ENCODE peak calls at places on chromosomes 5 and 9, in eight cellular contexts. V is tibial artery, T is body of pancreas, Z is pancreas, E is HepG2, B is Karpas-422, Q is aorta, R is heart right ventricle. C is an unnamed sample.

GRCh38 chr5:58450018-58450417 is 9.9 kb downstream of the PLK2 start:
- DNase-seq in E (no peak), R (no peak), B (no peak), Q (no peak), T (no peak), Z (no peak), V (no peak), C (no peak)

GRCh38 chr5:52799358-52799982 is 11.8 kb downstream of the ITGA1 start:
- DNase-seq in E (peak; percentile 72), V (peak; percentile 61), R (peak; percentile 28), Z (peak; percentile 45), B (peak; percentile 63), Q (peak; percentile 77), T (peak; percentile 45), C (no peak)

GRCh38 chr5:15376803-15377202 is 123.2 kb upstream of the FBXL7 start:
- DNase-seq in Z (no peak), R (no peak), T (no peak), E (no peak), B (no peak), Q (no peak), V (no peak), C (no peak)

GRCh38 chr5:149452665-149453617 is 73.8 kb upstream of the IL17B start:
- DNase-seq in V (peak; percentile 85), Q (peak; percentile 87), R (peak; percentile 71), E (peak; percentile 79), Z (no peak), B (no peak), T (no peak), C (no peak)

GRCh38 chr5:151571270-151572173 is 19.6 kb downstream of the FAT2 start:
- DNase-seq in T (no peak), R (no peak), Z (no peak), Q (no peak), V (no peak), B (no peak), E (no peak), C (no peak)

GRCh38 chr9:77697238-77697984 is 49.3 kb upstream of the GNA14 start:
- DNase-seq in Q (no peak), E (no peak), V (no peak), B (no peak), R (no peak), Z (no peak), T (no peak), C (no peak)

GRCh38 chr5:1119312-1119831 is 7.5 kb upstream of the SLC12A7 start:
- DNase-seq in E (peak; percentile 69), Z (no peak), B (no peak), Q (no peak), V (no peak), T (no peak), R (no peak), C (no peak)

GRCh38 chr5:11363779-11364178 is 540.5 kb downstream of the CTNND2 start:
- DNase-seq in T (no peak), V (no peak), Z (no peak), B (no peak), Q (no peak), R (no peak), E (no peak), C (no peak)

GRCh38 chr5:35129276-35129675 is 81.5 kb upstream of the AGXT2 start:
- DNase-seq in E (no peak), R (no peak), Q (no peak), V (no peak), Z (no peak), B (no peak), T (no peak), C (no peak)

GRCh38 chr5:38532165-38532669 is 24.2 kb downstream of the LIFR start:
- DNase-seq in Z (no peak), V (no peak), B (no peak), Q (no peak), R (no peak), T (no peak), E (no peak), C (no peak)

GRCh38 chr5:178356459-178356872 is 123.9 kb upstream of the PHYKPL start:
- DNase-seq in T (no peak), R (peak; percentile 54), V (no peak), Z (no peak), Q (peak; percentile 55), B (no peak), E (no peak), C (no peak)

GRCh38 chr5:136703706-136704105 is 338.4 kb upstream of the TRPC7 start:
- DNase-seq in E (no peak), B (no peak), T (no peak), Z (no peak), R (no peak), Q (no peak), V (no peak), C (no peak)

GRCh38 chr5:21649969-21650368 is 1203.2 kb downstream of the CDH12 start:
- DNase-seq in Q (no peak), E (no peak), Z (no peak), T (no peak), R (no peak), V (no peak), B (no peak), C (no peak)

GRCh38 chr5:56259002-56259511 is 25.9 kb upstream of the ANKRD55 start:
- DNase-seq in Q (no peak), E (peak; percentile 63), Z (no peak), V (no peak), T (no peak), B (no peak), R (no peak), C (no peak)

GRCh38 chr5:160064979-160065619 is 54.2 kb downstream of the PWWP2A start:
- DNase-seq in B (no peak), E (no peak), Q (no peak), T (peak; percentile 81), R (no peak), V (no peak), Z (peak; percentile 82), C (no peak)

GRCh38 chr5:96043471-96043870 is 81.8 kb upstream of the ELL2 start:
- DNase-seq in V (no peak), Z (no peak), Q (no peak), R (no peak), B (no peak), T (no peak), E (no peak), C (no peak)

GRCh38 chr5:162231522-162231921 is 163.9 kb downstream of the GABRG2 start:
- DNase-seq in Z (no peak), R (no peak), Q (no peak), T (no peak), E (no peak), B (no peak), V (no peak), C (no peak)

GRCh38 chr5:82847564-82847963 is 229.6 kb downstream of the TMEM167A start:
- DNase-seq in V (no peak), Z (no peak), B (no peak), T (no peak), Q (no peak), E (no peak), R (no peak), C (no peak)

GRCh38 chr5:149959406-149960236 is 937 bp upstream of the SLC26A2 start:
- DNase-seq in B (peak; percentile 68), R (no peak), E (no peak), V (no peak), Z (peak; percentile 15), Q (no peak), T (no peak), C (peak; percentile 38)

DNA sequence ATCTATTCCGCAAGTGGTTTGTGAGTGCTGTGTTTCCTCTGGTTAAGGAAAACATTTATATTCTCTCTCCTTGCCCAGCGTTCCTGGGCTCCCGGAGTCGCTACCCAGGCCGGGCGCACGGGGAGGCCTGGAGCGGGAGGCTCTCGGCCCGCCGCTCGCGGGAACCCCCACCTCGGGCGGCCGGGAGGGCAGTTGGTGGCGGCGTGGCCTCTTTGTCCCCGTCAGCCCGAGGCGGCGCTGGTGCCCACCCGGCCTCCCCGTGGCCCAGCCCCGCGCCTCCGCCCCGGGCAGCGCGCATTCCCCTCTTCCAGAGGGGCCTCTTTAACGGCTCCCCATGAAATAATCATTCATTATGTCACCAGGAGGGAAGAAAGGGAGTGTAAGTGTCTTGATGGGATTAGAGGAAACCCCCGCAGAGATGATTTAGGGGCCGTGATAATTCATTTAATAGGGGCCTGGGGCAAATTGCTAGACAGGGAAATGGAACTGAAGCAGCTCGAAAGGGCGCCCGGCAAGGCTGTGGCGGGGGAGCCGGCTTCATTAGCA is 181.9 kb upstream of the TBCA start:
- DNase-seq in Q (no peak), E (no peak), T (no peak), R (no peak), Z (no peak), V (no peak), B (no peak), C (no peak)
- H3K4me3 ChIP-seq in Q (no peak overlapping the region), E (no peak overlapping the region), T (no peak overlapping the region), R (no peak overlapping the region), Z (peak overlapping the region; percentile 15), V (no peak overlapping the region), B (no peak overlapping the region), C (no peak overlapping the region)

DNA sequence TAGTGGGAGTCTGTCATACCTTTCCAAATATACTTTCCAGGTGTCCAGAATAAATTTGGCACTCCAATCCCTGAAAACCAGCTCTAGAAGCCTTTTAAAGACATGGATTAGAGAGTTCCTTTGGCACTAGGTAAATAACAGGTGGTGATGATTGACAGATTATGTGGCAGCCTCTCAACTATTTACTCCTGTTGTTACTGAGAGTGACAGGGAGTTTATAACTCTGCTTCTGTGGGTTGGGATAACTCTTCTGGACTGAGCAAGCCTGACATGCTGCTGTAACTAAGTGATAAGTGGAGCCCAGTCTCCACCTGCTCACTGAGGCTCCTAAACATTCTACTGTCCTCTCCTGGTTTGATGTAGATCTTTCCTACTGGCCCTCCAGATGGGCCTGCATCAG is 693.2 kb upstream of the FTMT start:
- DNase-seq in Q (no peak), E (no peak), B (no peak), R (no peak), Z (no peak), V (no peak), T (no peak), C (no peak)
- H3K4me1 ChIP-seq in Q (no peaks in the 10 kb centered on the region), E (no peaks in the 10 kb centered on the region), B (no peaks in the 10 kb centered on the region), R (no peaks in the 10 kb centered on the region), Z (no peaks in the 10 kb centered on the region), V (no peaks in the 10 kb centered on the region), T (no peaks in the 10 kb centered on the region), C (no peaks in the 10 kb centered on the region)

GRCh38 chr5:140273401-140273877 is 29.5 kb downstream of the PFDN1 start:
- DNase-seq in B (no peak), V (peak; percentile 40), Q (peak; percentile 54), Z (no peak), R (no peak), T (no peak), E (no peak), C (no peak)
- H3K36me3 ChIP-seq in B (no peaks in the 10 kb centered on the region), V (no peaks in the 10 kb centered on the region), Q (no peaks in the 10 kb centered on the region), Z (no peaks in the 10 kb centered on the region), R (no peaks in the 10 kb centered on the region), T (peaks cover 6% of the 10 kb centered on the region), E (peaks cover 29% of the 10 kb centered on the region), C (no peaks in the 10 kb centered on the region)

DNA sequence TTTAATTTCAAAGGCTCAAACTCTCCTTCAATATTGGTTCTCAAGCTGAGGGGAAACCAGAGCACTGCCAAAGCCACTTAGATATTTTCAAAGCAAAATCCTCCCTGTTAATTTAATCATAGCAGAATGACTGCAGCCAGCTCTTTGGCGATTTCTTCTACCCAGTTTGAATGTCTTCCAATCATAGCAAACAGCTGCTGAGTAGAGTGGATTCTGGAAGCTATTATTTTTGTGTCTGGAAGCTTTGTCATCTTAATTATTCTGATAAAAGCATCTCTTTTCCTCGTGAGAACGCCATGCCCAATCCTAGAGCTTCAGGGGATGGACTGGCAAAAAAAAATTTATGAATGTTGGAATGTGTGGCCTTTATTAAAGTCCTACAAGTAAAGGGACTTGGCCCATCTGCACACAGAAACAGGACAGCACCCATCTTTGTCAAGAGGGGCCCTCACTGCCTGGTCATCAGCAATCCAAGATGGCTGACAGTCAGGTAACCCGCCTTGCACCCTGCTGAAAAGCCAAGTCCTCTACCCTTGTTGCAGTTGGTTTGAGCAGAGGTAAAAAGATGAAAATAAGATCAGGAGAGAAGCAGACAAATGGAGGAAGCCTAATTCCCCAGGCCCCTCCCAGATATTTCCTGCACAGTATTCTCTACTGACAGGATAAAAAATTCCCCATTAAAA is 125.1 kb downstream of the SUSD1 start:
- DNase-seq in R (no peak), B (no peak), V (no peak), Q (no peak), T (no peak), E (no peak), Z (no peak), C (no peak)
- H3K4me3 ChIP-seq in R (no peak overlapping the region), B (no peak overlapping the region), V (no peak overlapping the region), Q (no peak overlapping the region), T (no peak overlapping the region), E (no peak overlapping the region), Z (no peak overlapping the region), C (no peak overlapping the region)

C was measured in naive thymus-derived CD4-positive, alpha-beta T cell.